ENCODE peak calls at places on chromosome 13, in four cellular contexts. M is Panc1; Z is heart right ventricle; Q is CD8-positive, alpha-beta memory T cell. L is an unnamed sample.

GRCh38 chr13:20901668-20902437 is 693 bp downstream of the XPO4 start:
- DNase-seq in Q (no peak), M (no peak), Z (peak), L (no peak)

GRCh38 chr13:97308735-97309429 is 86.7 kb downstream of the MBNL2 start:
- DNase-seq in Z (no peak), Q (no peak), M (no peak), L (no peak)

GRCh38 chr13:93345061-93345460 is 118.5 kb downstream of the GPC6 start:
- DNase-seq in Q (no peak), M (no peak), Z (no peak), L (no peak)

GRCh38 chr13:29707876-29708543 is 112.5 kb upstream of the SLC7A1 start:
- DNase-seq in M (peak), Q (peak), Z (no peak), L (no peak)

GRCh38 chr13:49373699-49374098 is 70.2 kb downstream of the CAB39L start:
- DNase-seq in Q (no peak), Z (no peak), M (no peak), L (no peak)

GRCh38 chr13:60043262-60043661 is 120.5 kb downstream of the DIAPH3 start:
- DNase-seq in Z (no peak), M (no peak), Q (no peak), L (no peak)

GRCh38 chr13:38543561-38543960 is 143.3 kb upstream of the FREM2 start:
- DNase-seq in M (no peak), Q (no peak), Z (no peak), L (no peak)

GRCh38 chr13:29594310-29594709 is 1.2 kb downstream of the SLC7A1 start:
- DNase-seq in Q (peak), M (peak), Z (no peak), L (no peak)

GRCh38 chr13:110351636-110352420 is 44.7 kb downstream of the COL4A2 start:
- DNase-seq in Z (no peak), Q (no peak), M (no peak), L (no peak)

GRCh38 chr13:110354715-110355473 is 47.8 kb downstream of the COL4A2 start:
- DNase-seq in Q (no peak), Z (no peak), M (no peak), L (no peak)

GRCh38 chr13:110352735-110353134 is 45.7 kb downstream of the COL4A2 start:
- DNase-seq in Q (no peak), Z (no peak), M (no peak), L (no peak)

GRCh38 chr13:110354209-110354627 is 47.1 kb downstream of the COL4A2 start:
- DNase-seq in Z (no peak), M (no peak), Q (no peak), L (no peak)

DNA sequence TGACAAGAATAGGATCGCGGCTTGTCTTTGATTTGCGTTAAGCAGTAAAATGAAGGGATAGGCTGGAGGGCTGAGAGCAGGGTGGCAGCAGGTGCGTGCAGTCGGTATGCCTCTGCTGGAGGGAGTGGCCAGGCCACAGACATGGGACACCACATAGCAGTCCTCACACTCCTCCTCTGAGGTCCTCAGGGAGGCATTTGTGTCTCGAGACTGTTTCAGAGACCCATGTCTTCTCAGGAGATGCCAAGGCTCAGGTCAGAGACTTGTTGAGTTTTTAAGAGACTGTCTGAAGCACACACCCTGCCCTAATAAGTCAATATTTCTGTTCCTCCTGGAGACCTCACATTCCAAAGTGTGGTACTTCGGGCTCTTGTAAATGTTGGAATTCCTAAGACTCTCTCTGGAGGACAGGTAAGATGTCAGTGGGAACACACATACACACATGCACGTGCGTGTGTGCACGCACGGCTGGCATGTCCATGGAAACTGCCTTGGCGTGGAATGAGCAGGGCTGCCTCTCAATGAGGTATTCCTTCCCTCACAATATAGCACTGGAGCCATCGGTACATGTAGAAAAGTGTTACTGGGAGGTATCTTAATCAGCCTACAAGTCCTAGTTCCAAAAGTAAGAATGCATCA is 46.4 kb downstream of the COL4A2 start:
- DNase-seq in Q (no peak), Z (no peak), M (no peak), L (no peak)
- H3K27ac ChIP-seq in Q (no peak), Z (no peak), M (no peak), L (no peak)

GRCh38 chr13:32745509-32745908 is 159.3 kb downstream of the PDS5B start:
- DNase-seq in M (no peak), Z (no peak), Q (no peak), L (no peak)
- H3K27ac ChIP-seq in M (no peak), Z (no peak), Q (no peak), L (no peak)

GRCh38 chr13:37001921-37002250 is 1.3 kb downstream of the EXOSC8 start:
- DNase-seq in Q (no peak), M (no peak), Z (no peak), L (no peak)
- H3K27ac ChIP-seq in Q (no peak), M (peak), Z (no peak), L (no peak)

DNA sequence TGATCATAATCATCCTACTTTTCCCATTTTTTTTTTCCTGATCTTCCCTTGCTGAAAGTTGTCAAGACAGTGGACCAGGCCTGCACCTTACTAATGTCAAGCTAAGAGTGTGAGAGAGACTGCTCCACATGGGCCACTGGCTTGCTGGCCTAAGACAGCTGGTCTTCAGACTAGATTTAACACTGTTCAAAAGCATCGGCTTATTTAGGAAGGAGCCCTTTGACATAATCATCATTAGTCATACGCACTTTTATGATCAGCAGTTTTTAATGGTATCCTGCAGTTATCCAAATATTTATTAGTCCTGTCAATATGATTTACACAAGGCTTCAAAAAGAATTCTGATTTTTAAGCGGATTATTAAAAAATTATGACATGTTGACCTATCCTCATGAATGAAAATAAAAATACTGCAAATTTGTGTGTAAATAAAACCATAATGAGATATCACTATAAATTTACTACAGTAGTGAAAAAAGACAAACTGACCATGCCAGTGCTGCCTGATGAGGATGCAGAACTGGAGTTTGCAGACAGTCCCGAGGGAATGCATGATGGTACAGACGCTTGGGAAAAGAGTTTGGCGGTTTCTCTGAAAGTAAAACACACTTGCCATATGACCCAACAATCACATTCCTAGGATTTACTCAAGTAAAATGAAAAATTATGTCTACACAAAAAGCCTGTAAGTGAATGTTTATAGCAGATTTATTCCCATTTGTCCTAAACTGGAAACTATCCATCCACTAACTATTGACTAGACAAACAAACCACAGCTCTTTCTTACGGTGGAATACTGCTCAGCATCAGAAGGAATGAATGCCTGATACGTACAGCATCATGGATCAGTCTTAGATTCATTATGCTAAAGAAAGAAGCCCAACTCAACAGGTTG is 270.8 kb downstream of the DNAJC15 start:
- DNase-seq in Q (no peak), M (no peak), Z (no peak), L (no peak)
- H3K27ac ChIP-seq in Q (no peak), M (no peak), Z (no peak), L (no peak)

GRCh38 chr13:101695870-101696516 is 243.5 kb downstream of the ITGBL1 start:
- DNase-seq in M (no peak), Z (no peak), Q (no peak), L (no peak)

GRCh38 chr13:101703838-101704237 is 251.4 kb downstream of the ITGBL1 start:
- DNase-seq in Z (no peak), M (no peak), Q (no peak), L (no peak)

GRCh38 chr13:101703081-101703480 is 250.6 kb downstream of the ITGBL1 start:
- DNase-seq in M (no peak), Z (no peak), Q (no peak), L (no peak)

GRCh38 chr13:101698400-101698799 is 245.9 kb downstream of the ITGBL1 start:
- DNase-seq in M (no peak), Q (no peak), Z (no peak), L (no peak)

GRCh38 chr13:101700598-101700997 is 248.1 kb downstream of the ITGBL1 start:
- DNase-seq in M (no peak), Q (no peak), Z (no peak), L (no peak)
- H3K27ac ChIP-seq in M (no peak), Q (no peak), Z (no peak), L (no peak)

GRCh38 chr13:37059848-37060192 is 332 bp upstream of the SUPT20H start:
- DNase-seq in M (no peak), Q (no peak), Z (no peak), L (no peak)
- H3K27ac ChIP-seq in M (peak), Q (peak), Z (peak), L (peak)

DNA sequence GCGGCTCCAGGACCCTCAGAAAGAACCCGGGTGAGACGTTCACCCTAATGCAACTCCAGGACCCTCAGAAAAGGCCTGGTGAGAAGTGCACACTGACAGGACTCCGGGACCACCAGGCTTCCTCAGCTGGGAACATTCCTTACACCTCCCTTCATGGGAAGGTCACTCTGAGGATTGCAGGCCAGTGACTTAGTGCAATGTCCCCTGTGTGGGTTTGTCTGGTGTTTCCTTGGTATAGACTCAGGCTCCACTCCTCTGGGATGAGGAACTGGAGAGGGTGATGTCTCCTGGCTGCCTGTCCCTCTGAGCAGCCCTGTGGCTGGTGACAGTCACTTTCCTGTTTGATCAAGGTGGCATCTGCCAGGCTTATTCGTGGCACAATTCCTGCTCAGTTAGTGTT is 49.7 kb downstream of the TEX29 start:
- DNase-seq in Z (no peak), Q (no peak), M (no peak), L (no peak)
- H3K27ac ChIP-seq in Z (no peak), Q (no peak), M (no peak), L (no peak)

DNA sequence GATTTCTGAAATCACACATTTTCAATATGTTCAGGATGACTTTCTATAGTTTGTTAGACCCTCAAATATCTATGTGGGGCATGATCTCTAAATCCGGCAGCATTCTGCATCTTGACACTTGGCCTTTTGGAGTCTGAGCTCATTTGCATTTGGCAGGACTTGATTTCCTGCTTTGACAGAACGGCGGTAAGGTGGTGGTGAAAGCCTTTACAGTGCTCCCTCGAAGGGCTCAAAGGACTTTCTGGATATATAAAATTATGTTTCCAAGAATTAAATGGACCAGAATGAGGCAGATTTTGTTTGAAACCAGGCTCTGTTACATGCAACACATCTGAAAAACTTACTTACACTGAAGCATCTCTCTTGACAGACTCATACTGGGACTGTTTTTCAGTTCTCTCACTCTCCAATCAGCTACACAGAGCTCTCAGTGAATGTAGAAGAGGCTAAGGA is 207.3 kb downstream of the SPRY2 start:
- DNase-seq in Q (no peak), Z (no peak), M (no peak), L (no peak)
- H3K27ac ChIP-seq in Q (no peak), Z (peak), M (peak), L (peak)

GRCh38 chr13:35470671-35471465 is 5.6 kb downstream of the MAB21L1 start:
- DNase-seq in Q (no peak), Z (peak), M (no peak), L (peak)
- H3K27ac ChIP-seq in Q (no peak), Z (peak), M (no peak), L (peak)

DNA sequence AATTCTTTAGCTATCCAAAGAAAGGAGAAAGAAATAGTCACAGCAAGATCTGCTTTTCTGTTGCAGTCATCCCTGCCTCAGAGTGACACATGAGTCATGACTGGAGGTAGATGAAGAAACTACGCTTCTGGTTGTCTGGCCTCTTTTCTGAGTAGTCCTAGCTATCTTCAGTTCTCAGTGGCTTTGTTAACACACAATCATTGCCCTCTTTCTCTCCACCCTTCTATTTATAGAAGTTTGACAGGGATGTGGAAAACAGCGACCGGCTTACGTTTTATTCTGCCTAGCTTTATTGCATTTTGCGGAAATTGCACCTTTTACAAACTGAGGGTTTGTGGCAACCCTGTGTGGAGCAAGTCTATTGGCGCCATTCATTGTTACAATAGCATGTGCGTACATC is 26.7 kb downstream of the SPATA13 start:
- DNase-seq in Q (no peak), M (no peak), Z (no peak), L (no peak)
- H3K27ac ChIP-seq in Q (no peak), M (no peak), Z (no peak), L (peak)